ENCODE peak calls at places on chromosomes 4 and X, in eight cellular contexts. X, M, J, A, I, O, N and H are unnamed samples. For H3K4me1, the result is how much of the 10 kb centered on the place peaks cover.

GRCh38 chr4:2135083-2135482 is 76.0 kb downstream of the NAT8L start:
- DNase-seq in A (no peak), I (no peak), J (no peak), X (no peak), N (no peak), O (no peak), M (no peak), H (no peak)

GRCh38 chrX:107565916-107566602 is 62.3 kb upstream of the PRPS1 start:
- DNase-seq in N (no peak), M (no peak), X (no peak), O (no peak), A (peak), I (no peak), J (peak), H (no peak)

GRCh38 chr4:55781809-55782208 is 37.8 kb upstream of the EXOC1L start:
- DNase-seq in N (no peak), O (no peak), X (no peak), A (no peak), M (no peak), I (no peak), J (no peak), H (no peak)

GRCh38 chr4:61572160-61572559 is 372.0 kb downstream of the ADGRL3 start:
- DNase-seq in O (no peak), A (no peak), M (no peak), X (no peak), N (no peak), J (no peak), I (no peak), H (no peak)

GRCh38 chr4:177879851-177880250 is 437.6 kb upstream of the AGA start:
- DNase-seq in O (no peak), N (no peak), A (no peak), M (no peak), X (no peak), J (peak), I (no peak), H (no peak)

GRCh38 chrX:100829730-100830129 is 9.5 kb downstream of the CSTF2 start:
- DNase-seq in X (no peak), J (no peak), O (no peak), M (no peak), A (no peak), I (no peak), N (peak), H (no peak)

GRCh38 chrX:124421898-124422622 is 75.7 kb downstream of the SH2D1A start:
- DNase-seq in N (no peak), J (no peak), I (no peak), O (no peak), M (no peak), A (no peak), X (no peak), H (no peak)

GRCh38 chr4:38691251-38692008 is 27.4 kb downstream of the KLF3 start:
- DNase-seq in M (no peak), A (no peak), O (no peak), I (no peak), J (no peak), X (no peak), N (no peak), H (no peak)

GRCh38 chr4:142567199-142567598 is 278.9 kb downstream of the INPP4B start:
- DNase-seq in I (no peak), O (no peak), A (no peak), J (peak), M (no peak), X (no peak), N (no peak), H (no peak)

GRCh38 chr4:127622923-127623754 is 9.6 kb upstream of the INTU start:
- DNase-seq in O (no peak), A (peak), M (peak), N (no peak), J (peak), X (peak), I (no peak), H (no peak)

GRCh38 chr4:80806472-80806871 is 224.0 kb upstream of the BMP3 start:
- DNase-seq in J (peak), O (no peak), N (no peak), X (no peak), A (no peak), M (no peak), I (no peak), H (no peak)

GRCh38 chr4:155428128-155428527 is 51.4 kb upstream of the MAP9 start:
- DNase-seq in A (no peak), I (no peak), X (no peak), N (no peak), M (no peak), J (no peak), O (no peak), H (no peak)

GRCh38 chr4:161428180-161428965 is 735.4 kb downstream of the FSTL5 start:
- DNase-seq in J (no peak), M (peak), I (no peak), A (no peak), N (no peak), O (no peak), X (no peak), H (no peak)

GRCh38 chrX:15233416-15234015 is 36.4 kb downstream of the ASB9 start:
- DNase-seq in M (no peak), A (no peak), N (no peak), J (no peak), X (no peak), I (no peak), O (no peak), H (no peak)

GRCh38 chr4:53055274-53055673 is 193.2 kb downstream of the RASL11B start:
- DNase-seq in A (no peak), J (no peak), I (no peak), N (no peak), O (no peak), X (no peak), M (no peak), H (no peak)

GRCh38 chr4:75169020-75169814 is 236.3 kb downstream of the PARM1 start:
- DNase-seq in M (no peak), A (no peak), X (no peak), J (no peak), I (no peak), N (no peak), O (no peak), H (no peak)

GRCh38 chr4:71268156-71268555 is 70.7 kb upstream of the SLC4A4 start:
- DNase-seq in O (no peak), I (no peak), N (no peak), A (no peak), J (no peak), X (no peak), M (no peak), H (no peak)

GRCh38 chr4:1582227-1582626 is 101.9 kb downstream of the FAM53A start:
- DNase-seq in N (no peak), M (peak), J (no peak), A (no peak), I (no peak), X (peak), O (peak), H (no peak)

GRCh38 chrX:10159069-10159468 is 2.3 kb downstream of the CLCN4 start:
- DNase-seq in A (no peak), O (no peak), X (no peak), I (peak), N (no peak), J (no peak), M (no peak), H (no peak)

GRCh38 chrX:338836-339400 is 20.3 kb upstream of the GTPBP6 start:
- DNase-seq in N (no peak), J (no peak), X (no peak), M (peak), A (no peak), I (no peak), O (no peak), H (no peak)

GRCh38 chrX:46713672-46714487 is 45.0 kb downstream of the SLC9A7 start:
- DNase-seq in J (no peak), O (no peak), M (no peak), N (peak), X (no peak), A (no peak), I (no peak), H (no peak)

GRCh38 chrX:73262991-73263390 is 48.3 kb upstream of the NAP1L2 start:
- DNase-seq in N (no peak), X (no peak), A (peak), I (no peak), M (no peak), J (peak), O (no peak), H (no peak)

GRCh38 chr4:3291969-3292570 is 751 bp upstream of the RGS12 start:
- DNase-seq in M (peak), J (peak), O (peak), A (peak), I (peak), X (peak), N (no peak), H (peak)

GRCh38 chr4:3294401-3295241 is 1.8 kb downstream of the RGS12 start:
- DNase-seq in J (no peak), O (no peak), X (no peak), N (no peak), I (no peak), A (no peak), M (no peak), H (no peak)

GRCh38 chr4:3291411-3291968 is 1.3 kb upstream of the RGS12 start:
- DNase-seq in X (no peak), O (no peak), N (no peak), I (no peak), M (peak), A (peak), J (no peak), H (no peak)

GRCh38 chr4:3293410-3294391 is 880 bp downstream of the RGS12 start:
- DNase-seq in O (no peak), X (no peak), M (no peak), A (no peak), I (no peak), J (no peak), N (no peak), H (no peak)

DNA sequence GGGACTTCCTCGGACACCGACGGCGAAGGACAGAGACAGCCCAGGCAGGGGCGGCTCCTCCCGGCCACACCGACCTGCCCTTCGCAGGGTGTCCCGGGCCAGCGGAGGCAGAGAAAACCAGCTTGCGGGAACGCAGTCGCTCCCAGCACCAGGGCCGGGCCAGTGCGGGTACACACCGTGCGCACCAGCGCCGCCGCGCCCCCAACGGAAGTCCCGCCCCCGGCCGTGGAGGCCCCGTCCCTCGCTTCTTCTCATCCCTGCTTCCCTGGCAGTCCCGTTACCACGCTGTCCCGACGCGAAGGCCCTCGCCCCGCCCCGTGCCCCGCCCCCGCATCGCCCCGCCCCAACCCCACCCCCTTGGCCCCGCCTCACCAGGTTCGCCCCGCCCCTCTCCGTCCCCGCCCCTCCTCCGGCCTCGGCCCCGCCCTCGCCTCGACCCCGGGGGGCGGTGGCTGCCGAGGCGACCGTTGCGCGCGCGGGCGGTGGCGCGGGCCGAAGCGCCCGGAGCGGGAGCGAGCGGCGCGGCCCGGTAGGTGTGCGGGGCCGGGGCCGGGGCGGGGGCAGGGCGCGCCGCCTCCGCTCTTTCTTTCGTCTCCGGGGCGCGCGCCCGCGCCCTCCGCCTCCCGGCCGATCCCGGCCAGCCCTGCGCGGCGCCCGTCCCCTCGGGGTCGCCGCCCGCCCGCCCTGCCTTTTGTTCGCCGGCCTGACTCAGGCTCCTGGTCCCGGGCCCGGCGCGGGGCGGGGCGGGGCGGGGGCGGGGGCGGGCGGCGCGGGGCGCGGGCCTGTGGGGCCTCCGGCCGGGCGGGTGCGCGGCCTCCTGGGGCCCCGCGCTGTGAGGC is at the start of gene RGS12:
- DNase-seq in M (peak), X (peak), I (peak), J (peak), O (peak), A (peak), N (peak), H (peak)
- H3K4me1 ChIP-seq in M (under half), X (under half), I (under half), J (under half), O (under half), A (half or more), N (under half), H (under half)

DNA sequence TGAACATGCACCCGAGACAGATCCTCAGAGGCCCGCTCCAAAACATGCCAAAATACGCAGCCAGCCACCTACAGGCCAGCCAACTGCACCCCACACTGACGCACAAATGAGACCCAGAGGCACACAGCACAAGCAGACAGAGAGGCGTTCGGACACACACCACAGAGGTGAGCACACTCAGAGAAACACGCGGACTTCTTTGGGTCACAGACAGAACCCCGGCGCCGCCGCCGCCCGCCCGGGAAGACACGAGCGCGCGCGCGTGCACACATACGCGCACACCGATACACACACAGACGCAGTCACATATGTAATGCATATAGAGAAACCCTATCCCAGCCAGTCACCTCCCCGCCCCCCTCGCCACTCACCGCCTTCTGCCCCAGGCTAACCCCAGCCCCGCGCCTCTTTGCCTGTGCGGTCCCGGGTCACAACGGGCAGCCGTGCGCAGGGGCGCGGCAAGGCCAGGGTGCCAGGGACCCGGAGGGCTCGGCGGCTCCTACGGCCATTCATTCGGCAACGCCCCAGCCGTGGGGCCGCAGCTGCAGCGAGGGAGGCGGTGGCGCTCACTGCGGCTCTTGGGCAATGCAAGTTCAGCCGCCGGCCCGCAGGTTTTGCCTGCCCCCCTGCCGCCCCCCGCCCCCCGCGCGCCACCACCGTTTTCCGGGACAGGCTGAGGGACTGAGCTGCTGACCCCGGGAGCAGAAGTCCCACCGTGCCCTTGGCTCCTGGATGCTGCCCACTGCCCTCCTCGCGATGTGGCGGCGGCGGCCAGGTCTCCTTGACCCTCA is 532 bp downstream of the SEPTIN6 start:
- DNase-seq in I (peak), N (no peak), A (no peak), M (peak), J (peak), X (peak), O (no peak), H (no peak)
- TF ChIP-seq EP300 in I (no peak), N (no peak), A (no peak), M (no peak), J (no peak), X (no peak), O (no peak), H (no peak)

GRCh38 chr4:132737344-132737743 is 411.8 kb upstream of the PCDH10 start:
- DNase-seq in M (peak), X (no peak), J (peak), I (no peak), A (no peak), N (no peak), O (no peak), H (no peak)
- TF ChIP-seq CTCF in M (no peak), X (no peak), J (no peak), I (no peak), A (no peak), N (no peak), O (no peak), H (no peak)

GRCh38 chr4:25815586-25815985 is 47.2 kb downstream of the SEL1L3 start:
- DNase-seq in N (no peak), M (no peak), J (no peak), O (no peak), X (no peak), I (no peak), A (no peak), H (no peak)
- H3K4me1 ChIP-seq in N (under half), M (under half), J (half or more), O (under half), X (under half), I (under half), A (under half), H (under half)

DNA sequence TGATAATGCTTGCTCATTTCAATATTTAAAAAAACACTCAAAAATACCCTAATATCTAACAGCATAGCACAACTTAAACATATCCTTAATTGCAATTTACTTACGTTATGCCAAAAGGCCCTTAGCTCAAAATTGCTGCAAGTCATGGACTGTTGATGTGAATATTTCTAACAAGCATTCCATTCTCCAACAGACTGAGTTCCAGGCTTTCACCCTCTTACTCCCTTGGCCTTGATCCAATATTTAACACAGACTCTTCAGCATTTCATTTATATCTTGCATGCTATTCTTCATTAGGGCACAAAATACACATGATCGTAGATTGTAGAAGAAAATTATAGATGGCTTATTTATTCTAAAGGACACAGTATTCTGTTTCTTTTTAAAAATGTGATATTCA is 96.5 kb downstream of the RNF150 start:
- DNase-seq in A (no peak), I (no peak), X (no peak), N (no peak), M (no peak), O (no peak), J (no peak), H (no peak)
- TF ChIP-seq EP300 in A (no peak), I (no peak), X (no peak), N (no peak), M (no peak), O (no peak), J (no peak), H (no peak)

DNA sequence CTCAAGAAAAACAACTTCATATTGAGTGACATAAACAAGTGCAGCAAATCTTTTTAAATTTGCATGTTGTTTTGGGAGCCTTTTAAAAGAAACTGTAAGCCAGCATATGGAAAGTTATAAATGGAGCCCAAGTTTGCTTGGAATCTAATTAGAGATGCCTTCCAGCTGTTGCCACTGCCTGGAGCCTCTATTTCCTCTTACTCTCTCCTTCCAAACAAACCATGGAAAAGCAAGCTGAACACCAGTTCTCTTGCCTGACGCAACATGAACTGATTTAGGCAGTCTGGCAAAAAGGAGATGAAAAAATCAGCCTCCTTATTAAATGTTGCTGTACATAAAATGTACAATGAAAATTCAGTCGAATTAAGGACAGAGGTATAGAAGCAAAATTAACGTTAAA is 21.5 kb downstream of the ARSJ start:
- DNase-seq in M (no peak), A (no peak), I (no peak), N (no peak), X (no peak), J (no peak), O (no peak), H (no peak)
- TF ChIP-seq CTCF in M (no peak), A (no peak), I (no peak), N (no peak), X (no peak), J (no peak), O (no peak), H (no peak)

GRCh38 chr4:76982638-76983579 is 33.4 kb downstream of the SEPTIN11 start:
- DNase-seq in O (no peak), J (no peak), M (no peak), A (peak), N (no peak), I (peak), X (no peak), H (no peak)
- H3K4me1 ChIP-seq in O (under half), J (under half), M (under half), A (under half), N (under half), I (under half), X (under half), H (under half)

GRCh38 chr4:34721835-34722234 is 1522.5 kb downstream of the ARAP2 start:
- DNase-seq in M (no peak), A (no peak), O (no peak), J (no peak), I (no peak), X (no peak), N (no peak), H (no peak)

GRCh38 chr4:34720563-34720962 is 1523.8 kb downstream of the ARAP2 start:
- DNase-seq in X (no peak), M (no peak), I (no peak), O (no peak), N (no peak), A (peak), J (peak), H (no peak)

GRCh38 chr4:34723606-34724005 is 1520.7 kb downstream of the ARAP2 start:
- DNase-seq in O (no peak), J (no peak), A (no peak), M (no peak), I (no peak), N (no peak), X (no peak), H (no peak)
- TF ChIP-seq EP300 in O (no peak), J (no peak), A (no peak), M (no peak), I (no peak), N (no peak), X (no peak), H (no peak)